ENCODE peak calls at places on chromosomes 1 and 21, in nine cellular contexts. E, Y, G, S, L, A, T, O and B are unnamed samples.

GRCh38 chr1:7046891-7047290 is 261.6 kb downstream of the CAMTA1 start:
- DNase-seq in G (no peak), S (no peak), L (no peak), Y (no peak), O (no peak), A (no peak), E (no peak), T (no peak), B (no peak)

GRCh38 chr1:6180578-6181311 is 624 bp upstream of the CHD5 start:
- DNase-seq in O (peak), T (peak), G (no peak), S (no peak), E (no peak), Y (no peak), A (no peak), L (no peak), B (no peak)

GRCh38 chr1:109113787-109114568 is at the start of gene ELAPOR1:
- DNase-seq in Y (no peak), G (peak), L (no peak), E (no peak), S (no peak), T (peak), O (peak), A (no peak), B (no peak)

GRCh38 chr1:10561497-10561896 is 86.7 kb downstream of the PEX14 start:
- DNase-seq in E (peak), G (no peak), Y (no peak), S (no peak), T (no peak), A (no peak), L (no peak), O (no peak), B (no peak)

GRCh38 chr1:51729824-51730284 is 113.0 kb downstream of the OSBPL9 start:
- DNase-seq in A (no peak), O (peak), G (no peak), S (peak), E (no peak), L (no peak), Y (no peak), T (no peak), B (peak)

GRCh38 chr1:153533689-153534201 is 2.0 kb downstream of the S100A6 start:
- DNase-seq in Y (peak), L (peak), O (no peak), S (peak), A (peak), E (peak), T (peak), G (peak), B (peak)

GRCh38 chr1:8317647-8318360 is at the start of gene SLC45A1:
- DNase-seq in A (no peak), Y (peak), E (peak), T (peak), S (peak), L (peak), O (peak), G (peak), B (no peak)

GRCh38 chr1:226763741-226764264 is 24.7 kb upstream of the ITPKB start:
- DNase-seq in T (no peak), L (no peak), G (no peak), E (peak), Y (no peak), O (no peak), S (peak), A (peak), B (no peak)

GRCh38 chr1:87515781-87516180 is 187.1 kb downstream of the LMO4 start:
- DNase-seq in E (no peak), L (no peak), O (no peak), S (no peak), G (no peak), Y (no peak), A (no peak), T (no peak), B (no peak)

GRCh38 chr1:81020506-81020905 is 780.2 kb upstream of the ADGRL2 start:
- DNase-seq in T (no peak), G (no peak), Y (no peak), A (no peak), S (no peak), O (no peak), L (no peak), E (no peak), B (no peak)

GRCh38 chr1:213761845-213762407 is 225.8 kb upstream of the PROX1 start:
- DNase-seq in A (no peak), E (no peak), S (no peak), O (no peak), L (no peak), G (no peak), Y (no peak), T (no peak), B (no peak)

GRCh38 chr1:110035236-110035752 is 870 bp downstream of the STRIP1 start:
- DNase-seq in E (no peak), G (no peak), L (no peak), T (no peak), A (no peak), Y (no peak), O (no peak), S (no peak), B (no peak)

GRCh38 chr21:46448108-46448507 is 10.6 kb upstream of the DIP2A start:
- DNase-seq in L (no peak), Y (no peak), A (no peak), E (no peak), T (no peak), O (no peak), S (no peak), G (peak), B (no peak)

GRCh38 chr1:200512191-200512590 is 102.4 kb upstream of the ZNF281 start:
- DNase-seq in S (no peak), G (no peak), Y (no peak), A (no peak), L (no peak), E (peak), O (no peak), T (no peak), B (no peak)

GRCh38 chr1:204065174-204065985 is 7.5 kb upstream of the SOX13 start:
- DNase-seq in O (peak), A (no peak), T (no peak), E (no peak), Y (peak), G (peak), L (no peak), S (no peak), B (no peak)

DNA sequence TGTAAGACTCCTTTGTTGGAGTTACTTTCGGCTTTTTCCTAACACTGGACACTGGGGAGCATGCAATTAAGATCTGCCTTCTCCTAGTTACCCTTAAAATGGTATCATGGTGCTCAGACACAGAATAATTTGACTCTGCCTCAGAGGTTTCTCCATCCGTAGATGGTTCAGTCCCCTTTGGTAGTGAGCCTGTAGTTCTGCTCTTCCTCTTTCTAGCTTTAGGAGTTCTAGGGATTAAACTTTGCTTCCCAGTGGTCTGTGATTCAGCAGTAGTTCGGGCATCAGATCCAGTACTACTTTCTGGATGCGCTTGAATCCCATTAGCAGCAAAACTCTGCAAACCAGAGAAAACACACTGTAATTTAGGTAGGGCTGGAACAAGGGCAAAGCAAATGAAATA is 1.5 kb downstream of the DNTTIP2 start:
- DNase-seq in Y (no peak), G (no peak), E (no peak), T (no peak), O (no peak), S (no peak), L (no peak), A (no peak), B (no peak)
- H3K4me3 ChIP-seq in Y (no peak), G (peak), E (no peak), T (no peak), O (peak), S (peak), L (no peak), A (no peak), B (no peak)

DNA sequence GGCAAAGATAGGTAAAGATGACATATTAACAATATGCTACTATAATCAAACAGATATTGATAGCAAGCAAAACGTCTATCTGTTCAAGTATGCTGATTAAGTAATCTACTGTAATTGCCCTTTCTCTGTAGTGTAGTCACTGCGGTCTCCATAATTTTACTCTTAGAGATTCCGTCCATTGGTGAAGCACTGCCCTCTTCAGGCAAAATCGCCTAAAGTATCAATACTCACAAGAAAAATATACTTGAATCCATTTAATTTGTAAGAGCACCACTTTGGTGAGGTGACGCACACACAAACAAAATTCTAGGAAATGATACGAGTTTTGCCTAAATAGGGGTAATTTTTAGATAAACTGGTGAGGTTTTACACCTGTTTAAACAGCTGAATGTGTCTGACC is 434.6 kb upstream of the CHRM3 start:
- DNase-seq in A (no peak), O (peak), Y (no peak), G (no peak), L (no peak), T (no peak), S (peak), E (no peak), B (no peak)
- TF ChIP-seq CTCF in A (peak), O (peak), Y (no peak), G (no peak), L (peak), T (peak), S (peak), E (no peak), B (no peak)

DNA sequence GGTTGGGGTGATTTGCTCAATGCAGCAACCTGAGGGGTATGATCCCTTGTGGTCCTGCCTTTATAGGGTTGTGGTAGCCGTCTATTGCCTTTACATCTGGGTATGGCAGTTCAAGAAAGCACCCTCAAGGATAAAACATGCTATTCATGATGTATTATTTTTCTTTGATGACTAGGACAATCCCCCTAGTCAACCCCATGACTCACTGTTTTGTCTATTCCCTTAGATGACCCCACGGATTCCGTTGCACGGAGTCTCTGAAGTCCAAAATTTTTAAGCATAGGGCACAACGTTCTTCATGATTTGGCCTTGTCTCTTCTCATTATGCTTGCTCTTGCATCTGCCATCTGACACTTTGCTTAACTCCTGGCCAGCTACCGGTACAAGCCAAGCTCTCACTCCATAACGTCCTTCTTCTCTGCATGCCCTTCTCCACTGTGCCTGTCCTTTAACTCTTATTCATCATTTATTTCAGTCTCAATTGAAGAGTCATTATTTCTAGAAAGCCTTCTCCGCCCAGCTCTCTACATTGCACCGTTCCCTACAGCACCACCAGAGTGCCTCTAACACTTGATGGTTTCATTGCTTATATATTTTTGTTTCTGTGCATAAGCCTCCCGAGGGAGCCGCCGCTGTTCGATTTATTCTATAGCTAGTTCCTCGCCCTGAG is 838 bp upstream of the DISP1 start:
- DNase-seq in Y (no peak), A (no peak), L (no peak), G (no peak), S (no peak), O (no peak), T (no peak), E (peak), B (no peak)
- H3K4me3 ChIP-seq in Y (no peak), A (no peak), L (peak), G (peak), S (peak), O (peak), T (peak), E (peak), B (peak)

DNA sequence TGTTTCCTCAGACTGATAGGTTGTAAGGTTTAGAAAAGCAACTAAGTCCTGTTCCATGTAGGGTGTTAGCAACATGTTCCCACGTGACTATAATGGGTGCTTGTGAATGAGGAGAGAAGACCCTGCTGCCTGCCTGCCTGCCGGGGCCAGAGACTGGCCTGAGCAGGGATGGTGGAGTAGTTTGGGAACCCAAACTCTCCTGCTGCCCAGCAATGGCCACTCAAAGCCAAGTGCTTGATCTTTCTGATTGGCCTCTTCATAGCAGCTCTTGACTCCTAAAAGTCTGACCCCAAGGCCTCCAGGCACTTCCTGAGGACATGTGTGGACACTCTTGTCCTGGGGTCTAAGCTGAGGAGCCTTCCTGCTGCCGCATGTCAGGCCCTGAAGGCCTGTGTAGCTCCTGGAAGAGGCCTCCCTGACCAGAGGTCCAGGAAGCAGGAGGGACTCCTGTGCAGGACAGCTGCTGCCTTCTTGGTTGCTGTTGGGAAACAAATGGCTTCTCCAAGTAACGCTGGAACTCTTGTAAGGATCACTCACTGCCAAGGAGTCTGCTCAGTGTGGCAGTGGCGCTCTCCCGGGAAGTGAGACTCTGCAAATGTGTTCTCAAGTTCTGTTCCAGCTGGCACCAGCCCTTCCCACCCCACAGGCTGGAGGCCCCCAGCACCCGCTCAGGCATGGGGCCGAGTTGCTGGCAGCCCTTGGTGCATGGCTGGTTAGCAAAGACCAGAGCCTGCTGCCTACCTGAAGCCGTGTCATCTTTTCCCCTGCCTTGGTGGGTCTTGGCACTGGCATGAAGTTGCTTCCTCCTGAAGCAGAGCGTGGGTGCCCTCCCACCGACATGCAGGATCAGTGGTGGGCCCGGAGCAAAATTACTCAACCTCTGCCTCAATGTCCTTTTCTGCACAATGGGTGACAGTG is 35.5 kb downstream of the MAN1C1 start:
- DNase-seq in Y (peak), A (no peak), E (no peak), G (peak), L (peak), S (no peak), T (no peak), O (no peak), B (peak)
- TF ChIP-seq CTCF in Y (no peak), A (no peak), E (no peak), G (no peak), L (no peak), S (no peak), T (no peak), O (no peak), B (no peak)

GRCh38 chr1:2468540-2468939 is 7.5 kb upstream of the PLCH2 start:
- DNase-seq in O (no peak), A (no peak), T (no peak), Y (no peak), E (no peak), L (no peak), G (no peak), S (peak), B (no peak)

GRCh38 chr1:2465371-2466269 is 10.5 kb upstream of the PLCH2 start:
- DNase-seq in G (no peak), E (no peak), T (no peak), S (no peak), O (no peak), L (no peak), A (no peak), Y (no peak), B (no peak)

GRCh38 chr1:2468041-2468472 is 8.0 kb upstream of the PLCH2 start:
- DNase-seq in Y (no peak), L (no peak), E (no peak), A (no peak), T (no peak), O (peak), G (no peak), S (no peak), B (no peak)

GRCh38 chr1:2466270-2466665 is 9.8 kb upstream of the PLCH2 start:
- DNase-seq in Y (no peak), G (no peak), E (no peak), S (no peak), O (no peak), A (no peak), T (no peak), L (no peak), B (no peak)

DNA sequence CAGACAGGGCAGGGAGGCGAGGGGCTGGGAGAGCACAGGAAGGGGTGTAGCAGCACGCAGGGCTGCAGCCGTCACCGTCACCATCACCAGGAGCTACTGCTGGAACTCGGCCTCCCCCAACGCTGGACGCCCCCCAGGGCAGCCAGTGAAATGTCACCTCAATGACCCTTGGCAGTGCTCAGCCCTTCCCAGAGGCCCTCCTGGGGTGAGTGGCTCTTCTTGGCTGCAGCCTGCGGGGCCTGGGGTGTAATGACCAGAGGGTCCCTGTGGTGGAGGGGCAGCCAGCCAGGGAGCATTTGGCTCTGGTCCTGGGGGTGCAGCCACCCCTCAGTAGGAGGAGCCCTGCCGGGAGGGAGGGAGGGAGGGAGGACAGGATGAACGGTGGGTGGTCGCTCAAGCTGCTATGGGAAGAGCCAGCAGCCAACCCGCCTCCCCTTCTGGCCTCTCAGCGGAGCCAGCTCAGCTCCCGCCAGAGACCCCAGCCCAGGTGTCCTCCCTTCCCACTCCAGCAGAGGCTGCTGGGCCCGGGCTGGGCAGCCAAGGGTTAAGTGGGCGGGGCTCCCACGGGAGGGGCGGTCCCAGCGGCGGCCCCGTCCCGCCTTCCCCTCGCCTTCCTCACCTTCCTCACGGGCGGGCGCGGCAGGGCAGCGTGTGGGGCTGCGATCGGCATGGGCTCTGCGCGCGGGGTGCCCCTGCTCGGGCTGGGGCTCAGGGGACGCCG is 9.1 kb upstream of the PLCH2 start:
- DNase-seq in S (no peak), O (peak), T (no peak), E (no peak), G (no peak), Y (no peak), A (no peak), L (no peak), B (no peak)
- H3K4me3 ChIP-seq in S (peak), O (peak), T (no peak), E (no peak), G (no peak), Y (no peak), A (no peak), L (no peak), B (no peak)

DNA sequence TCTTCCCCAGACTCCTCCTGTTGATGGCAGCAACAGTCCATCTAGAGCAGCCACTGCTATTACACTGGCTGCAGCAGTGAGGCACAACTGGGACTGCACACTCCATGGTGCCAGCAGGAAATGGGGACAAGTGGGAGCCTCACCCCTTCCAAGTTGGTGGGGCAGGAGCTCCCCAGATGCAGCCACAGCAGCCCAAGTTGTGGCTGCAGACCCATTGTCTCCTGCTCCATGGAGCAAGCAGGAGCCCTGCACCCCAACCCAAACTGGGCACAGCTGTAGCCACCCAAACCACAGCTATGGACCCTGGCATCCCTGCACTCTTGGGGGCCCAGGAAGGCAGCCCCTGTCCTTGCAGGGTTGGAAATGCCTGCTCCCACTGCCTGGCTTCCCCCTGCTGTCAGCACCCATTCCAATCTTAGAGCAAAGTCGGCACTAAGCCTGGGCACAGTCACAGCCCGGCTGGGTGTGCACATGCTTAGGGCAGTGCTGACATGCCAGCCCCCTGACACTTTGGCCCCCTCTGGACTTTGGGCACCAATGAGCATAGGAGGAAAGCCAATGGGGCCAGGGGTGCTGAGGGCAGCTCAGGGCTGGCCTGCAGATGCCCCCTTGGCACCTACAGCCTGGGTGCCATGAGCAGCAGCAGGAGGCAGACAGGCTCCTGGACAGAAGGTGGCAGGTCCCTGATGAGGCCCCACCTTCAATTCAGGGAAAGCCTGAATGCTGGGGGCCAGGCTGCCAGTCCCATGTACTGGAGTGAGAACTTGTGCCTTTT is 44.0 kb downstream of the MATN1 start:
- DNase-seq in Y (peak), E (no peak), G (peak), S (no peak), L (peak), O (no peak), A (peak), T (peak), B (no peak)
- TF ChIP-seq CTCF in Y (no peak), E (no peak), G (no peak), S (no peak), L (no peak), O (no peak), A (no peak), T (no peak), B (no peak)

DNA sequence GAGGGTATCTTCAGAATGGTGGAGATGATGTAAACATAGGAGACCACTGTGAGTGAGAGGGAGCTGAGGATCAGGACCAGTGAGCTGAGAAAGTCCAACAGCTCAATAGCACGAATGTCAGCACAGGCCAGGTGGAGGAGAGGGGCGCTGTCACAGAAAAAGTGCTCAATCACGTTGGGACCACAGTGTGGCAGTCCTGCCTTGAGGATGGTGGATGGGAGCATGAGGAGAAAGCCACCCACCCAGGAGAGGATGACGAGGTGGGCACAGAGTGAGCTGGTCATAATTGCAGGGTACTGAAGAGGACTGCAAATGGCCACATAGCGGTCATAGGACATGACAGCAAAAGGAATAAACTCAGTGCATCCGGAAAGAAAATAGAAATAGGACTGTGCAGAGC is 8.1 kb downstream of the OR11L1 start:
- DNase-seq in A (no peak), L (no peak), Y (no peak), E (no peak), S (no peak), T (no peak), O (no peak), G (no peak), B (no peak)
- H3K4me3 ChIP-seq in A (no peak), L (no peak), Y (no peak), E (no peak), S (no peak), T (no peak), O (no peak), G (no peak), B (no peak)